ENCODE peak calls at places on chromosomes 4 and X, in four cellular contexts. R is IMR-90, B is Caco-2, F is stomach. D is an unnamed sample.
A peak's percentile ranks its signal among the peaks of the same experiment; 100 is the strongest.

GRCh38 chr4:132395576-132395975 is 753.5 kb upstream of the PCDH10 start:
- DNase-seq in R (no peak), B (no peak), F (no peak), D (no peak)

GRCh38 chr4:176920694-176921093 is 128.0 kb upstream of the VEGFC start:
- DNase-seq in R (peak; percentile 88), B (no peak), F (no peak), D (peak; percentile 35)

GRCh38 chr4:147479817-147480216 is 1.1 kb upstream of the EDNRA start:
- DNase-seq in R (peak; percentile 47), B (no peak), F (no peak), D (no peak)

GRCh38 chr4:163679189-163679588 is 184.7 kb downstream of the TMA16 start:
- DNase-seq in R (peak; percentile 48), B (no peak), F (no peak), D (no peak)

GRCh38 chrX:43809463-43809862 is 72.8 kb downstream of the MAOB start:
- DNase-seq in R (peak; percentile 3), B (no peak), F (no peak), D (no peak)

GRCh38 chrX:8455600-8455999 is 9.0 kb upstream of the VCX3B start:
- DNase-seq in R (no peak), B (no peak), F (no peak), D (no peak)

GRCh38 chr4:32226201-32226600 is 1506.0 kb downstream of the PCDH7 start:
- DNase-seq in R (peak; percentile 56), B (no peak), F (no peak), D (no peak)

GRCh38 chr4:139440971-139441370 is 12.9 kb upstream of the RAB33B start:
- DNase-seq in R (peak; percentile 3), B (no peak), F (no peak), D (no peak)

GRCh38 chrX:78923198-78924015 is 21.8 kb upstream of the P2RY10 start:
- DNase-seq in R (no peak), B (no peak), F (no peak), D (no peak)

GRCh38 chrX:152637649-152638442 is at the start of gene GABRQ:
- DNase-seq in R (no peak), B (no peak), F (peak; percentile 29), D (no peak)

GRCh38 chrX:32472364-32472763 is 739.0 kb downstream of the DMD start:
- DNase-seq in R (no peak), B (no peak), F (no peak), D (no peak)
- H3K4me3 ChIP-seq in R (no peak overlapping the region), B (no peak overlapping the region), F (no peak overlapping the region), D (no peak overlapping the region)

GRCh38 chrX:13050151-13050550 is 5.7 kb upstream of the FAM9C start:
- DNase-seq in R (no peak), B (no peak), F (no peak), D (no peak)

GRCh38 chrX:13051167-13051528 is 6.7 kb upstream of the FAM9C start:
- DNase-seq in R (no peak), B (no peak), F (no peak), D (no peak)

GRCh38 chrX:13046035-13046851 is 1.8 kb upstream of the FAM9C start:
- DNase-seq in R (no peak), B (no peak), F (no peak), D (no peak)

GRCh38 chrX:13047752-13048151 is 3.3 kb upstream of the FAM9C start:
- DNase-seq in R (no peak), B (no peak), F (no peak), D (no peak)

GRCh38 chrX:13048265-13048664 is 3.8 kb upstream of the FAM9C start:
- DNase-seq in R (peak; percentile 65), B (no peak), F (no peak), D (no peak)
- TF ChIP-seq CTCF in R (no peak), B (no peak), F (no peak), D (no peak)

DNA sequence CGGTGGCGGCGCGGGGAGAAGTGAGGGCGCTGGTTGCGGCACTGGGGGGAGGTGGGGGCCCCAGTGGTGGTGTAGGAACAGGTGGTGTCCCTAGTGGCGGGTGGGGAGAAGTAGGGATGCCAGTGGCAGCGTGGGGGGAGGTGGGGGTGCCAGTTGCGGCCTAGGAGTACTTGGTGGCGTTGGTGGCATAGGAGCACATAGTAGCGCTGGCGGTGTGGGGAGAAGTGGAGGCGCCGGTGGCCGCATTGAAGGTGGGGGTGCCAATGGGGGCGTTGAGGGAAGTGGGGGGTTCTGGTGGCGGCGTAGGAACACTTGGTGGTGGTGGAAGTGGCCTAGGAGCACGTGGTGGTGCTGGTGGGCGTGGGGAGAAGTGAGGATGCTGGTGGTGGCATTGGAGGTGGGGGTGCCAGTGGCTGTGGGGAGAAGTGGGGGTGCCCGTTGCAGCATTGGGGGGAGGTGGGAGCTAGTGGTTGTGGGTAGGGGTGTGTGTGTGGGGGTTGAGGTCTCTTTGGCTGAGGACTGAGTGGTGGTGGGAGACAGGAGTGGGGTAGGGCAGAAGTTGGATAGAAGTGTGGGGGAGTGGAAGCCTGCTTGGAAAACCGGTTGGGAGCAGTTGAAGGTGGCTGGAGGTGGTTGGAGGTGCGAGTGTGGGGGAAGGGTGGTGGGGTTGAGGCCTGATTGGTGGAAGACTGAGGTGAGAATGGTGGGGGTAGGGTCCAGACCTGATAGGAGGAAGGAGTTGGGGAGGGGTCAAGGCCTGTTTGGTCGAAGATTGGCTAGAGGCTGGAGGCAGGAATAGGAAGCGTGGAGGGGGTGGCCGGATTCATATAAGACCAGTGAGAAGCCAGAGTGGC is 1.1 kb downstream of the GCNA start:
- DNase-seq in R (no peak), B (peak; percentile 30), F (no peak), D (no peak)
- H3K36me3 ChIP-seq in R (peaks cover 4% of the 10 kb centered on the region), B (no peaks in the 10 kb centered on the region), F (peaks cover 39% of the 10 kb centered on the region), D (peaks cover 3% of the 10 kb centered on the region)

DNA sequence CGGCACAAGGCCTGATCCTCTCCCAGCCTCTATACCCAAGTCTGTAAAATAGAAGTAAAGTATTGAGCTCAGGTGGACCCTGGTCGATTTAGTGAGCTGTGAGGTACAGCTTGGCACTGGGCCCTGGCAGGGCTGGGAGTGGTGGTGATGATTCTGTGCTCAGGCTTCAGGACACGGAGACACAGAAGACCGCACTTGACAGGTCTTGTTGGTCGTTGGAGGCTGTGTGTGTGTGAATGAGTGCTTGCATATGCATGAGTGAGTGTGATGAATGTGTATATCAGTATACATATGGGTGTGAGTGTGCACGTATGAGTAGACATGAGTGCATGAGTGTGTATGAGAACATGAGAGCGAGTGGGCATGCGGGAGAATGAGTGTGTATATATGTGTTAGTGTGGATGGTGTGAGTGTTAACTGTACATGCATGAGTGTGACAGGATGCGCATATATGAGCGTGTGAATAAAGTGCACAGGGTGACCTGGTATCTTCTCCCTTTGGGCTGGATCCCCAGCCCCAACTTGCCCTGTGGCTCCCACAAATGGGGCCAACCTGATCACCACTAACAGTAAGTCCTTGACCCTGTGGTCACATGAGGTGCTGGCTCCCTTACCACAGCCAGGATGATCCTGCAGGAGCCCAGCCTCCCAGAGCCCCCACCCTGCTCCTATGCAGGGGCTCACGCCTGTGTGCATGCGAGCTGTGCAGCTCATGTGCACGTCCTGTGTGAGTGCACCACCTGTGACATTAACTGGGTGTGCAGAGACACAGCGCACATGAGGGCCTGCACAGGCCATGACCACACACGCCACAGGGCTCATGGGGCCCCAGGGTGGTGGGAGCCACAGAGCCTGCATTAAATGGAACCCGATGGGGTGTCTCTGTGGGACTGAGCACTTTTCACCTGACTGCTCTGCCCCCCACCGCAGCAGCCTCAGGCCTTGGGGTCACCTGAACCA is 20.8 kb downstream of the SH3BP2 start:
- DNase-seq in R (no peak), B (no peak), F (no peak), D (no peak)
- H3K4me3 ChIP-seq in R (no peak overlapping the region), B (no peak overlapping the region), F (peak overlapping the region; percentile 60), D (no peak overlapping the region)

GRCh38 chr4:54998991-54999390 is 126.4 kb downstream of the KDR start:
- DNase-seq in R (peak; percentile 4), B (no peak), F (no peak), D (no peak)
- TF ChIP-seq CTCF in R (peak; percentile 20), B (peak; percentile 11), F (peak; percentile 15), D (peak; percentile 10)

GRCh38 chrX:40073439-40074054 is 24.2 kb downstream of the BCOR start:
- DNase-seq in R (no peak), B (no peak), F (no peak), D (no peak)
- H3K36me3 ChIP-seq in R (peaks cover 41% of the 10 kb centered on the region), B (no peaks in the 10 kb centered on the region), F (peaks cover 83% of the 10 kb centered on the region), D (peaks cover 7% of the 10 kb centered on the region)

GRCh38 chr4:148654131-148654530 is 211.9 kb upstream of the NR3C2 start:
- DNase-seq in R (no peak), B (no peak), F (no peak), D (no peak)
- H3K4me3 ChIP-seq in R (no peak overlapping the region), B (no peak overlapping the region), F (no peak overlapping the region), D (no peak overlapping the region)

GRCh38 chr4:3136454-3136853 is 62.0 kb downstream of the HTT start:
- DNase-seq in R (peak; percentile 21), B (no peak), F (no peak), D (no peak)

GRCh38 chr4:3137908-3138307 is 63.4 kb downstream of the HTT start:
- DNase-seq in R (no peak), B (no peak), F (no peak), D (no peak)

GRCh38 chr4:3135155-3136011 is 60.9 kb downstream of the HTT start:
- DNase-seq in R (no peak), B (no peak), F (no peak), D (no peak)

GRCh38 chr4:3130826-3131225 is 56.3 kb downstream of the HTT start:
- DNase-seq in R (no peak), B (no peak), F (no peak), D (no peak)

GRCh38 chr4:3134201-3134600 is 59.7 kb downstream of the HTT start:
- DNase-seq in R (no peak), B (no peak), F (no peak), D (no peak)
- TF ChIP-seq CTCF in R (no peak), B (no peak), F (no peak), D (no peak)

DNA sequence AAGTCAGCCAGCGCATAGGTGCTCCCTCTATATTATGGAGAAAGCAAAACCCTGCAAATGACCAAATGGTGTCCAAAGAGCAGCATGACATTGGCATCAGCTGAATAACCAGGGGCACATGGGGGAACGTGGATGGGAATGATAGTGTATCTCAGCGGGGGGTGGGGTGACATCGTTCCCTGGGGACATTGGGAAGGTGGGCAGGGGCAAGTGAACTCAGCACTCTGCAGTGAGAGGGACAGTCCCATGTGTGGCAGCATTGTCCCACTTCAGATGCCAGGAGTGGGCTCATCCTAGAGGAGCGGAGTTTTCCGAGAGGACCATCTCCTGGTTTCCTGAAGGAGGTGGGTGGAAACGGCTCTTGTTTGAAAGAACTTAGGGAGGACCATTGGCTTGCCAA is 64.8 kb downstream of the NELFA start:
- DNase-seq in R (no peak), B (no peak), F (no peak), D (no peak)
- H3K36me3 ChIP-seq in R (peaks cover 18% of the 10 kb centered on the region), B (no peaks in the 10 kb centered on the region), F (peaks cover 69% of the 10 kb centered on the region), D (peaks cover 11% of the 10 kb centered on the region)